ENCODE peak calls at places on chromosomes 6 and 20, in six cellular contexts. X is mesendoderm; K is Calu3; L is AG09319; O is mucosa of descending colon; N is stimulated activated CD4-positive, alpha-beta T cell treated with anti-CD3 and anti-CD28 coated beads, TNF-alpha, amount 100 ng/mL, for 1 hour. T is an unnamed sample.

GRCh38 chr6:14681699-14682487 is 564.0 kb upstream of the JARID2 start:
- DNase-seq in K (no peak), L (no peak), O (no peak), X (no peak), N (no peak), T (no peak)

GRCh38 chr6:143127941-143128340 is 67.3 kb downstream of the AIG1 start:
- DNase-seq in X (no peak), K (no peak), N (no peak), O (no peak), L (no peak), T (no peak)

GRCh38 chr20:46894579-46894958 is at the start of gene EYA2:
- DNase-seq in K (peak), L (no peak), O (peak), N (no peak), X (peak), T (peak)

GRCh38 chr6:5093231-5094015 is 8.3 kb downstream of the PPP1R3G start:
- DNase-seq in K (no peak), N (no peak), L (no peak), X (no peak), O (no peak), T (no peak)

GRCh38 chr6:9455794-9456193 is 959.1 kb downstream of the TFAP2A start:
- DNase-seq in N (no peak), X (peak), O (no peak), K (no peak), L (no peak), T (peak)

GRCh38 chr6:15962449-15962764 is 166.5 kb upstream of the MYLIP start:
- DNase-seq in N (no peak), K (no peak), L (peak), O (no peak), X (peak), T (no peak)

GRCh38 chr6:169328112-169328801 is 74.6 kb upstream of the THBS2 start:
- DNase-seq in N (no peak), K (no peak), L (no peak), X (no peak), O (no peak), T (no peak)

GRCh38 chr20:48787861-48788375 is 39.9 kb downstream of the PREX1 start:
- DNase-seq in O (peak), L (peak), X (peak), K (no peak), N (no peak), T (peak)

GRCh38 chr6:12196326-12196936 is 93.7 kb upstream of the EDN1 start:
- DNase-seq in O (no peak), L (no peak), K (no peak), X (peak), N (no peak), T (no peak)

GRCh38 chr6:148867851-148868250 is 121.0 kb downstream of the UST start:
- DNase-seq in L (no peak), O (no peak), X (no peak), N (no peak), K (no peak), T (peak)

GRCh38 chr20:57985278-57985677 is 243.2 kb downstream of the ANKRD60 start:
- DNase-seq in L (no peak), O (no peak), N (no peak), K (no peak), X (peak), T (peak)

GRCh38 chr6:75422024-75422639 is 71.5 kb downstream of the FILIP1 start:
- DNase-seq in X (no peak), K (no peak), L (peak), N (no peak), O (no peak), T (no peak)

GRCh38 chr6:93341900-93342613 is 77.3 kb downstream of the EPHA7 start:
- DNase-seq in O (no peak), K (no peak), X (no peak), L (no peak), N (no peak), T (no peak)

GRCh38 chr20:59837623-59838394 is 95.6 kb downstream of the SYCP2 start:
- DNase-seq in N (no peak), O (no peak), K (no peak), X (peak), L (no peak), T (no peak)

GRCh38 chr20:14441201-14441600 is 103.8 kb upstream of the FLRT3 start:
- DNase-seq in N (no peak), X (no peak), O (no peak), K (no peak), L (no peak), T (no peak)

GRCh38 chr6:170024940-170025339 is 265.9 kb downstream of the DLL1 start:
- DNase-seq in L (peak), N (no peak), O (no peak), X (no peak), K (no peak), T (no peak)

GRCh38 chr6:131728296-131728939 is 17.6 kb upstream of the CTAGE9 start:
- DNase-seq in O (no peak), N (no peak), X (no peak), L (no peak), K (no peak), T (no peak)

GRCh38 chr20:58433759-58434158 is 44.7 kb downstream of the VAPB start:
- DNase-seq in O (no peak), L (no peak), X (no peak), N (no peak), K (no peak), T (no peak)

GRCh38 chr6:49892280-49892679 is 25.9 kb upstream of the CRISP1 start:
- DNase-seq in L (no peak), K (no peak), N (no peak), X (peak), O (no peak), T (peak)

GRCh38 chr20:19658137-19658536 is 99.9 kb upstream of the RIN2 start:
- DNase-seq in N (no peak), X (no peak), O (peak), K (no peak), L (no peak), T (peak)

GRCh38 chr20:44134897-44135810 is 51.8 kb downstream of the JPH2 start:
- DNase-seq in N (no peak), L (no peak), X (no peak), K (no peak), O (no peak), T (peak)

GRCh38 chr6:20031342-20031741 is 180.9 kb downstream of the MBOAT1 start:
- DNase-seq in O (no peak), X (no peak), K (no peak), L (no peak), N (no peak), T (no peak)

GRCh38 chr20:34713194-34713943 is 9.2 kb downstream of the TP53INP2 start:
- DNase-seq in X (no peak), K (peak), N (no peak), L (peak), O (no peak), T (peak)

GRCh38 chr6:134249412-134249758 is 68.5 kb downstream of the SGK1 start:
- DNase-seq in L (no peak), O (no peak), N (no peak), X (no peak), K (no peak), T (no peak)

T was measured in NCI-H82.